ENCODE peak calls at places on chromosomes 2 and 18, in nine cellular contexts. M, H, C, G, W, F, X, R and V are unnamed samples.

GRCh38 chr2:130829020-130829419 is 7.7 kb upstream of the ARHGEF4 start:
- DNase-seq in F (no peak), R (peak), C (no peak), H (peak), X (no peak), M (no peak), W (no peak), G (no peak), V (no peak)

GRCh38 chr2:227614246-227614645 is 394 bp downstream of the SCYGR3 start:
- DNase-seq in F (no peak), M (no peak), R (no peak), C (no peak), X (no peak), W (no peak), H (no peak), G (no peak), V (no peak)

GRCh38 chr2:38470115-38470514 is 93.0 kb upstream of the ATL2 start:
- DNase-seq in F (no peak), R (no peak), H (no peak), G (no peak), X (no peak), M (no peak), W (no peak), C (no peak), V (no peak)

GRCh38 chr18:51164327-51165290 is 32.9 kb downstream of the MEX3C start:
- DNase-seq in G (no peak), H (no peak), W (no peak), C (peak), F (no peak), X (no peak), R (peak), M (no peak), V (no peak)

GRCh38 chr2:40034198-40034597 is 255.1 kb upstream of the THUMPD2 start:
- DNase-seq in W (no peak), R (peak), M (no peak), X (no peak), G (no peak), C (no peak), F (no peak), H (no peak), V (peak)

GRCh38 chr2:100882645-100883613 is 63.0 kb downstream of the NPAS2 start:
- DNase-seq in X (no peak), C (no peak), F (no peak), M (no peak), W (no peak), G (no peak), H (no peak), R (peak), V (no peak)

GRCh38 chr2:10912796-10913445 is 1.2 kb downstream of the KCNF1 start:
- DNase-seq in G (no peak), W (no peak), X (peak), M (no peak), H (no peak), F (no peak), R (no peak), C (no peak), V (no peak)

GRCh38 chr2:61620244-61621159 is 82.3 kb upstream of the XPO1 start:
- DNase-seq in R (peak), H (peak), M (no peak), X (no peak), C (no peak), G (no peak), F (no peak), W (no peak), V (peak)

GRCh38 chr2:219638217-219638947 is 11.0 kb downstream of the SLC4A3 start:
- DNase-seq in G (no peak), C (no peak), M (no peak), X (no peak), R (no peak), F (no peak), W (no peak), H (no peak), V (no peak)

GRCh38 chr18:48134609-48135008 is 204.2 kb upstream of the SMAD2 start:
- DNase-seq in X (peak), G (no peak), C (no peak), M (no peak), H (no peak), W (no peak), R (no peak), F (no peak), V (no peak)

GRCh38 chr2:58686757-58687156 is 445.6 kb upstream of the FANCL start:
- DNase-seq in C (no peak), H (no peak), X (no peak), F (no peak), W (no peak), M (no peak), G (no peak), R (no peak), V (no peak)

GRCh38 chr2:165008916-165009315 is 53.6 kb upstream of the SLC38A11 start:
- DNase-seq in H (no peak), R (no peak), G (no peak), C (no peak), M (no peak), W (no peak), X (no peak), F (no peak), V (no peak)

GRCh38 chr2:226423498-226423960 is 376.1 kb downstream of the IRS1 start:
- DNase-seq in X (no peak), M (no peak), R (peak), C (peak), F (peak), G (peak), W (peak), H (no peak), V (no peak)

GRCh38 chr2:30645745-30646119 is 161.5 kb downstream of the CAPN13 start:
- DNase-seq in X (no peak), W (no peak), H (no peak), G (no peak), M (no peak), R (no peak), C (no peak), F (no peak), V (no peak)

GRCh38 chr2:109148347-109148746 is 19.3 kb downstream of the SH3RF3 start:
- DNase-seq in W (no peak), F (no peak), M (no peak), X (no peak), C (no peak), G (no peak), H (no peak), R (peak), V (no peak)

GRCh38 chr2:25279091-25279651 is 62.6 kb downstream of the DNMT3A start:
- DNase-seq in X (no peak), H (peak), G (no peak), F (peak), R (no peak), M (no peak), W (no peak), C (peak), V (no peak)

GRCh38 chr2:163210430-163210918 is 371.9 kb upstream of the KCNH7 start:
- DNase-seq in C (no peak), X (no peak), H (peak), F (no peak), G (no peak), M (no peak), W (no peak), R (peak), V (no peak)

GRCh38 chr2:45778720-45779171 is 127.3 kb downstream of the PRKCE start:
- DNase-seq in R (peak), M (no peak), F (peak), C (peak), H (peak), X (no peak), W (peak), G (peak), V (no peak)

GRCh38 chr2:23545391-23545790 is 160.4 kb downstream of the KLHL29 start:
- DNase-seq in X (no peak), R (peak), W (no peak), M (no peak), C (peak), G (no peak), H (peak), F (no peak), V (peak)

GRCh38 chr2:121635371-121635770 is 13.9 kb downstream of the CLASP1 start:
- DNase-seq in C (no peak), G (no peak), X (no peak), W (no peak), H (no peak), M (no peak), R (no peak), F (no peak), V (no peak)

GRCh38 chr18:58813090-58813489 is 51.6 kb upstream of the ZNF532 start:
- DNase-seq in R (no peak), W (no peak), X (no peak), M (no peak), F (no peak), H (no peak), C (no peak), G (no peak), V (no peak)

GRCh38 chr18:9103488-9103887 is 989 bp downstream of the NDUFV2 start:
- DNase-seq in R (peak), H (no peak), M (no peak), W (no peak), C (no peak), F (no peak), G (no peak), X (no peak), V (peak)

GRCh38 chr2:6310186-6310909 is 555.4 kb downstream of the CMPK2 start:
- DNase-seq in R (no peak), G (no peak), X (no peak), M (no peak), H (no peak), W (no peak), F (no peak), C (no peak), V (no peak)

GRCh38 chr2:152861349-152861942 is 143.0 kb downstream of the ARL6IP6 start:
- DNase-seq in X (no peak), G (no peak), C (no peak), R (peak), H (peak), F (no peak), W (no peak), M (no peak), V (peak)

GRCh38 chr2:74817333-74817732 is 16.6 kb upstream of the HK2 start:
- DNase-seq in W (no peak), F (no peak), M (no peak), X (no peak), H (no peak), G (no peak), C (no peak), R (no peak), V (no peak)

GRCh38 chr2:163471947-163472346 is 263.9 kb downstream of the FIGN start:
- DNase-seq in X (no peak), W (no peak), R (peak), G (no peak), F (no peak), H (peak), C (no peak), M (no peak), V (peak)